ENCODE peak calls at places on chromosomes 5 and 9, in four cellular contexts. O is AG09309, F is GM23338, P is aorta. E is an unnamed sample.

GRCh38 chr5:170633235-170634041 is 129.6 kb downstream of the KCNIP1 start:
- DNase-seq in O (peak), F (peak), P (no peak), E (peak)

GRCh38 chr5:129395247-129395646 is 64.9 kb upstream of the ADAMTS19 start:
- DNase-seq in O (no peak), F (peak), P (no peak), E (peak)

GRCh38 chr5:139763584-139764249 is 31.9 kb upstream of the PSD2 start:
- DNase-seq in O (no peak), F (no peak), P (no peak), E (no peak)

GRCh38 chr9:109335929-109336328 is 15.1 kb upstream of the EPB41L4B start:
- DNase-seq in O (no peak), F (no peak), P (no peak), E (no peak)

GRCh38 chr5:123937230-123937629 is 425.3 kb downstream of the CSNK1G3 start:
- DNase-seq in O (peak), F (peak), P (no peak), E (peak)

GRCh38 chr9:127887792-127888191 is 10.3 kb upstream of the AK1 start:
- DNase-seq in O (no peak), F (no peak), P (no peak), E (no peak)

GRCh38 chr9:78601957-78602565 is 305.1 kb downstream of the PSAT1 start:
- DNase-seq in O (no peak), F (peak), P (no peak), E (peak)

GRCh38 chr9:136804509-136805206 is 3.1 kb upstream of the RABL6 start:
- DNase-seq in O (no peak), F (no peak), P (no peak), E (no peak)

GRCh38 chr9:38376266-38376665 is 16.2 kb upstream of the ALDH1B1 start:
- DNase-seq in O (no peak), F (no peak), P (peak), E (no peak)

GRCh38 chr5:119275146-119275872 is 80.5 kb upstream of the TNFAIP8 start:
- DNase-seq in O (no peak), F (no peak), P (no peak), E (no peak)
- H3K4me3 ChIP-seq in O (no peak), F (no peak), P (no peak), E (no peak)

DNA sequence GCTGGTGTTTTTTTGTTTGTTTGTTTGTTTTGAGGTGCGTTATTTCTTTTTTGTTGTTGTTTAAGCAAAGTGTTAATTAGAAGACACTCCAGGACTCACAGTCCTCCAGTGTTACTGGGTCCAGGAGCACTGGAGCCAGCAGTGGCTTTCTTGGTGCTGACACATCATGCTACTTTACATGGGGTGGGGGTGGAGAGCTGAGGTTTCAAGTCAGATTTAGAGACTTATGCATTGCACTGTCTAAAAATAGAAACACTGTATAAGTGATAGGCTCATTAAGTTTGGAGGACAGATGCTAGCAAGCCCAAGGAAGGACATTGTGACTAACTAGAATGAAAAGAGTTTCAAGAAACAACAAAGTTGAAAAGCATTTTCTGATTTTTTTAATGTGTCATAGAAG is 2209.2 kb downstream of the MAT2B start:
- DNase-seq in O (no peak), F (no peak), P (no peak), E (no peak)
- H3K4me3 ChIP-seq in O (no peak), F (no peak), P (no peak), E (no peak)

GRCh38 chr9:130940023-130940549 is 1.0 kb upstream of the FIBCD1 start:
- DNase-seq in O (no peak), F (peak), P (no peak), E (no peak)
- H3K4me3 ChIP-seq in O (no peak), F (peak), P (no peak), E (no peak)

GRCh38 chr5:56838409-56839039 is 23.2 kb downstream of the MAP3K1 start:
- DNase-seq in O (peak), F (peak), P (no peak), E (peak)
- H3K4me3 ChIP-seq in O (no peak), F (no peak), P (no peak), E (no peak)

GRCh38 chr5:151174612-151175101 is 17.1 kb upstream of the ANXA6 start:
- DNase-seq in O (no peak), F (peak), P (no peak), E (peak)
- H3K4me3 ChIP-seq in O (no peak), F (no peak), P (no peak), E (no peak)

DNA sequence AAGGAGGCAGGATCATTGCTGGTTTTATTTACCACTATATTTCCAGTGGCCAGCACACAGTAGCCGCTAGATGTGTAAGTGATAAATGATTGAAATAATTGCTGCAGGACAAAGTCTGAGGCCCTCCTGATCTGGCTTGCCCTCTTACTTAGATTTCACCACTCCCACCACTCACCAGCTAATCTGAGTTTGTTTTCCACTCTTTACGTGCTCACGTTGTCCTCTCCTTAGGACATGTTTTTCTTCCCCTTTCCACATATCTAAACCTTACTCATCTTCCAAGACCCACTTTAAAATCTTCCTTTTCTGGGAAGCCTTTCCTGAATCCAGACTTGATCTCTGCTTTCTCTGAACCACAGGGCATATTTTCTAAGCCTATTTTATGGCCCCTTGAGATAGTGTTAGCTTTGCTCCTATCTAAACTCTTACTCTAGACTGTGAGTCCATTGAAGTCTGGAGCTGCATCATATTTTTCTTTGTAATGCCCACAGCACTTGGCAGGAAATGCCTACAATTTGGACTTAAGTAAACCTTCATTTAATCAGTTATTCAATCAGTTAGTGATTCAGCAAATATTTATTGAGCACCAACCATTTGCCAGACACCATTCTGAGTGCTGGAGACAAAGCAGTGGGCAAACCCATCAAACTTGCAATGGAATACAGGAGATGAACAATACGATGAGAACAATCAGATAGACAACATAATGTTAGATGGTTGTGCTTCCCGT is 2.4 kb downstream of the TLR4 start:
- DNase-seq in O (no peak), F (no peak), P (no peak), E (no peak)
- H3K4me3 ChIP-seq in O (no peak), F (no peak), P (peak), E (no peak)

DNA sequence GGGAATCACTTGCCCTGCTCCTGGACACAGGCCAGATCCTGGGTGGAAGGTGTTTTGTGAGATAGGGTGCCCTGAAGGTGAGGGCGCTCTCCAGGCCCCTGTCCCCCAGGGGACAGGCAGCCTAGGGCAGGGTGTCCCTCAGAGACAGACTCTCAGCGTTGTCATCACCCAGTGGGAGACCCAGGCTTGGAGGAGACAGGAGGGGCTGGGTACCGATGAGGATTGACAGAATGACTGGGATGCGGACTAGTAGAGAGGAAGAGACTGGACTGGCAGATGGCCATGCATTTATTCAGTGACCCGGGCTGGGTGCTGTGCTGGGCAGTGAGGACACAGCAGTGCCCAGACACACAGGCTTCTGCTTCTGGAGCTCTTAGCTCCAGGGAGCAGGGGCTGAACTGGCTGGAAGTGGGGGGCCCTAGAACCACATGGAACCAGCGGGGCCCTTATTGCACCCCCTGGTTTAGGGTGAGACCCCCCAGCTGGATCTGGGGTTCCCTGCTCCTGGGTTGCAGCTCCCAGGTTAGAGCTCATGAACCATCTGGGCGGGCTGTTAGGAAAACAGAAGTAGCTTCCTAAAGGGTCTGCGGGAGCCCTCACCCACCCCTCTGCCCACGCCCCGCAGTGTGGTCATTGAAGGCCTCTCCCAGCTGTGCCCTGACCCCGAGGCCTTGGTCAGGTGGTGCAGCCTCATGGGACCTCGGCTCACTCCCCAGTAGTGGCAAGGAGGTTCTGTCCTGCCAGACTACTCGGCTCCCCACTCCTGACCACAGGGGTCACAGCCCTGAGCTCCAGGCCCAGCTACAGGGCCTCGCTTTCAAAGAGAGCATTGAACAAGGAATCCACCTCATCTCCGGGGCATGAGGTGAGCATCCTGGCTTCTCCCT is 116.7 kb upstream of the LMX1B start:
- DNase-seq in O (no peak), F (no peak), P (peak), E (no peak)
- H3K4me3 ChIP-seq in O (no peak), F (no peak), P (no peak), E (no peak)

DNA sequence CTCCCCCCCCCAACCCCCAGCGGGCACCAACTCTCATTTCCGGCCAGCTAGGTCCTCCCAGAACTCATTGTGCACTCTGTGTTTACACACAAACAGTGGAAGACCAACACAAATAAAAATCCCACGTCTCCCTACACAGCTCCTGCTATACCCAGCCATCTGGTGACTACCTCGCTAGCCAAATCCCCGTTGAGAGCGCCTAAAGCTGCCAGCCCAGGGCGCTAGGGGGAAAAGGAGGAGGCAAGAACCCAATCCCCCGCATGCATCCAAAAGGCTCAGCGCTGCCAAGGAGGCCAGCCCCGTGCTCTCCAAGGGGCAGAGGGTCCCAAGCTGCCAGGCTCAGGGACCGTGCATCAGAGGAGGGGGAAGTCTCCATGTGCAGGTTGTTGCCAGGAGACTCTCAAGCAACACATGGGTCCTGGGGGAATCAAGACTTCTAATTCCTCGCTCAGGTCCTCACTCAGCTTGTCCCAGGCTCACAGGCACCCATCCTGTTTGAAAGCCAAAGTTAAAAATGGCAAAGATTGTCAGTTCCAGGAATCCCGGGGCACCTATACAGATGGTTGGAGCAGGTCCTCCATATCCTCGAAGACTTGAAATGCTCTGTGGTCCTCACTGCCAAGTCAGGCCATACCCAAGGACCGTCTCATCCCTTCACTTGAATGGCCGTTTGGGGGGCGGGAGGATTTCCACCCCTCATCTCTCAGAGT is 2.7 kb downstream of the ASTN2 start:
- DNase-seq in O (no peak), F (peak), P (no peak), E (peak)
- H3K4me3 ChIP-seq in O (no peak), F (peak), P (no peak), E (no peak)

GRCh38 chr5:2752875-2753435 is 1.5 kb upstream of the IRX2 start:
- DNase-seq in O (no peak), F (peak), P (no peak), E (peak)

GRCh38 chr5:2750758-2751464 is 566 bp downstream of the IRX2 start:
- DNase-seq in O (no peak), F (peak), P (no peak), E (peak)

GRCh38 chr5:2752059-2752874 is 790 bp upstream of the IRX2 start:
- DNase-seq in O (no peak), F (peak), P (no peak), E (peak)

GRCh38 chr5:2750026-2750757 is 1.3 kb downstream of the IRX2 start:
- DNase-seq in O (no peak), F (peak), P (no peak), E (peak)

GRCh38 chr5:2751592-2752021 is at the start of gene IRX2:
- DNase-seq in O (peak), F (peak), P (no peak), E (peak)
- H3K4me3 ChIP-seq in O (peak), F (peak), P (peak), E (peak)

GRCh38 chr9:35617548-35617947 is 665 bp downstream of the CD72 start:
- DNase-seq in O (no peak), F (peak), P (no peak), E (no peak)
- H3K4me3 ChIP-seq in O (no peak), F (peak), P (no peak), E (no peak)

E was measured in mesendoderm.